ENCODE peak calls at places on chromosomes 16 and 17, in five cellular contexts. M is kidney, Z is colonic mucosa, L is neural crest cell, D is stomach. A is an unnamed sample.

GRCh38 chr17:74259667-74260524 is 14.1 kb upstream of the DNAI2 start:
- DNase-seq in Z (no peak), L (no peak), D (no peak), M (no peak), A (no peak)

GRCh38 chr17:19409509-19409908 is 1.5 kb upstream of the RNF112 start:
- DNase-seq in Z (no peak), L (no peak), M (no peak), D (no peak), A (no peak)

GRCh38 chr17:27529230-27529796 is 73.1 kb downstream of the KSR1 start:
- DNase-seq in L (no peak), M (no peak), Z (no peak), D (no peak), A (no peak)

GRCh38 chr17:74190807-74191206 is 12.7 kb upstream of the RPL38 start:
- DNase-seq in Z (no peak), D (no peak), M (peak), L (no peak), A (no peak)

GRCh38 chr17:78808106-78808635 is 26.1 kb upstream of the CYTH1 start:
- DNase-seq in D (no peak), M (no peak), L (no peak), Z (no peak), A (no peak)

GRCh38 chr17:77634710-77635109 is 323.8 kb upstream of the TNRC6C start:
- DNase-seq in D (no peak), Z (no peak), M (no peak), L (no peak), A (no peak)

GRCh38 chr17:81958633-81959342 is 2.2 kb downstream of the NOTUM start:
- DNase-seq in M (no peak), Z (no peak), D (no peak), L (no peak), A (no peak)

GRCh38 chr17:36722121-36722902 is 120.9 kb downstream of the MRM1 start:
- DNase-seq in M (peak), D (peak), Z (peak), L (peak), A (peak)

GRCh38 chr17:59427425-59427921 is 96.0 kb downstream of the YPEL2 start:
- DNase-seq in Z (no peak), D (no peak), L (no peak), M (no peak), A (no peak)

GRCh38 chr17:48615212-48615962 is at the start of gene HOXB8:
- DNase-seq in Z (no peak), L (no peak), D (no peak), M (no peak), A (no peak)

GRCh38 chr16:1532771-1533170 is 695 bp upstream of the TMEM204 start:
- DNase-seq in Z (no peak), D (no peak), L (no peak), M (peak), A (no peak)

GRCh38 chr17:3039748-3040147 is 23.7 kb downstream of the OR1D5 start:
- DNase-seq in L (no peak), M (no peak), D (no peak), Z (no peak), A (no peak)

GRCh38 chr16:79286646-79287423 is 313.7 kb downstream of the MAF start:
- DNase-seq in L (no peak), D (peak), Z (peak), M (peak), A (peak)

GRCh38 chr17:33200587-33200986 is 92.5 kb downstream of the ASIC2 start:
- DNase-seq in Z (no peak), M (no peak), D (no peak), L (no peak), A (no peak)

GRCh38 chr16:2333772-2334379 is 6.7 kb downstream of the ABCA3 start:
- DNase-seq in M (no peak), L (no peak), D (no peak), Z (no peak), A (no peak)

GRCh38 chr16:81511371-81511770 is 66.8 kb downstream of the CMIP start:
- DNase-seq in D (no peak), L (no peak), Z (no peak), M (no peak), A (no peak)

GRCh38 chr16:89210904-89211515 is 6.5 kb upstream of the ZNF778 start:
- DNase-seq in M (no peak), D (no peak), Z (no peak), L (no peak), A (no peak)

GRCh38 chr17:45792995-45793755 is 9.1 kb downstream of the CRHR1 start:
- DNase-seq in L (no peak), D (no peak), M (no peak), Z (no peak), A (no peak)

GRCh38 chr16:5557448-5557847 is 459.9 kb upstream of the EEF2KMT start:
- DNase-seq in D (no peak), L (no peak), M (no peak), Z (no peak), A (no peak)

GRCh38 chr17:16477255-16477654 is 14.7 kb downstream of the LRRC75A start:
- DNase-seq in Z (no peak), L (no peak), D (no peak), M (no peak), A (no peak)

GRCh38 chr17:50354198-50354597 is 8.3 kb downstream of the XYLT2 start:
- DNase-seq in D (peak), L (no peak), M (no peak), Z (no peak), A (no peak)

GRCh38 chr17:19460695-19461094 is 49.7 kb downstream of the RNF112 start:
- DNase-seq in L (no peak), Z (peak), D (no peak), M (peak), A (no peak)

GRCh38 chr16:12538667-12539081 is 265.0 kb downstream of the CPPED1 start:
- DNase-seq in Z (no peak), M (no peak), L (no peak), D (no peak), A (no peak)

GRCh38 chr17:45123930-45124796 is 8.2 kb downstream of the PLCD3 start:
- DNase-seq in D (peak), M (peak), L (no peak), Z (peak), A (no peak)

GRCh38 chr17:52986056-52986662 is 827.6 kb upstream of the CA10 start:
- DNase-seq in L (no peak), D (no peak), M (no peak), Z (no peak), A (no peak)

GRCh38 chr16:55656695-55657092 is 906 bp downstream of the SLC6A2 start:
- DNase-seq in L (no peak), M (no peak), Z (no peak), D (no peak), A (no peak)

GRCh38 chr17:51165680-51166197 is 472 bp upstream of the NME2 start:
- DNase-seq in D (peak), Z (no peak), M (peak), L (no peak), A (peak)

GRCh38 chr17:33469911-33470310 is 176.8 kb upstream of the ASIC2 start:
- DNase-seq in M (peak), L (no peak), D (no peak), Z (peak), A (no peak)

GRCh38 chr16:50535506-50536257 is 12.5 kb upstream of the NKD1 start:
- DNase-seq in L (no peak), Z (no peak), D (no peak), M (no peak), A (no peak)

GRCh38 chr16:73057369-73058210 is 9.7 kb upstream of the ZFHX3 start:
- DNase-seq in L (no peak), M (peak), Z (no peak), D (no peak), A (no peak)

GRCh38 chr16:55297910-55298175 is 26.2 kb upstream of the IRX6 start:
- DNase-seq in M (no peak), Z (no peak), L (no peak), D (no peak), A (no peak)

GRCh38 chr16:88306860-88307545 is 75.8 kb upstream of the ZNF469 start:
- DNase-seq in Z (no peak), M (peak), D (no peak), L (no peak), A (no peak)

GRCh38 chr17:63573634-63574033 is 23.4 kb downstream of the DCAF7 start:
- DNase-seq in M (no peak), Z (no peak), L (no peak), D (no peak), A (no peak)

DNA sequence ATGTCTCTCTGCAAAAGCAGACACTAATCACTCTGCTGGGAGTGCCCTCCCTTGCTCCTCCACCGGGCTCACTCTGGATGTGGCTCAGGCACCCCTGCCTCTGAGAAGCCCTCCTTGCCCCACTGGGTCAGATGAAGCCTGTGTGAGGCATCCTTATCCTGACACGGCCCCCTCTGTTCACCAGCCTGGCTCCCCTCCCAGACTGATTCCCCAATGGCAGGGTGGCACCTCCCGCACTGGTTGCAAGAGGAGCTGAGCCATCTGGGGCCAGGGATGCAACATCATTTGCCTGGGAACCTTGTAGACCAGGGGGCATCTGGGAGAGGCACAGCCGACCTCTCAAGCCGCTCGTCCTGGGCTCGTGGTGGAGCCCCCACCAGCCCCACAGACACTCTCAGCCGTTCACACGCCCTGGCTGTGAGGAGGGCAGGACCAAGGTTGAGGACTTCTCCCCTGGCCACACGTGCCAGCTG is 6.7 kb downstream of the SMTNL2 start:
- DNase-seq in Z (no peak), L (no peak), M (no peak), D (no peak), A (no peak)
- TF ChIP-seq CTCF in Z (no peak), L (no peak), M (no peak), D (no peak), A (no peak)

GRCh38 chr17:15133826-15134225 is 131.3 kb downstream of the PMP22 start:
- DNase-seq in M (no peak), D (no peak), L (no peak), Z (no peak), A (no peak)

GRCh38 chr17:15133143-15133542 is 132.0 kb downstream of the PMP22 start:
- DNase-seq in L (no peak), Z (no peak), M (no peak), D (no peak), A (no peak)

GRCh38 chr17:15134363-15134762 is 130.8 kb downstream of the PMP22 start:
- DNase-seq in D (no peak), Z (no peak), L (no peak), M (no peak), A (no peak)
- TF ChIP-seq CTCF in D (no peak), Z (no peak), L (no peak), M (no peak), A (no peak)

GRCh38 chr17:7561028-7561575 is 617 bp upstream of the SENP3 start:
- DNase-seq in M (peak), Z (peak), D (peak), L (peak), A (peak)
- TF ChIP-seq CTCF in M (peak), Z (peak), D (peak), L (peak), A (peak)

GRCh38 chr17:75876938-75877751 is 1.2 kb downstream of the TRIM47 start:
- DNase-seq in M (peak), Z (peak), D (peak), L (no peak), A (no peak)
- TF ChIP-seq CTCF in M (peak), Z (no peak), D (no peak), L (no peak), A (no peak)

DNA sequence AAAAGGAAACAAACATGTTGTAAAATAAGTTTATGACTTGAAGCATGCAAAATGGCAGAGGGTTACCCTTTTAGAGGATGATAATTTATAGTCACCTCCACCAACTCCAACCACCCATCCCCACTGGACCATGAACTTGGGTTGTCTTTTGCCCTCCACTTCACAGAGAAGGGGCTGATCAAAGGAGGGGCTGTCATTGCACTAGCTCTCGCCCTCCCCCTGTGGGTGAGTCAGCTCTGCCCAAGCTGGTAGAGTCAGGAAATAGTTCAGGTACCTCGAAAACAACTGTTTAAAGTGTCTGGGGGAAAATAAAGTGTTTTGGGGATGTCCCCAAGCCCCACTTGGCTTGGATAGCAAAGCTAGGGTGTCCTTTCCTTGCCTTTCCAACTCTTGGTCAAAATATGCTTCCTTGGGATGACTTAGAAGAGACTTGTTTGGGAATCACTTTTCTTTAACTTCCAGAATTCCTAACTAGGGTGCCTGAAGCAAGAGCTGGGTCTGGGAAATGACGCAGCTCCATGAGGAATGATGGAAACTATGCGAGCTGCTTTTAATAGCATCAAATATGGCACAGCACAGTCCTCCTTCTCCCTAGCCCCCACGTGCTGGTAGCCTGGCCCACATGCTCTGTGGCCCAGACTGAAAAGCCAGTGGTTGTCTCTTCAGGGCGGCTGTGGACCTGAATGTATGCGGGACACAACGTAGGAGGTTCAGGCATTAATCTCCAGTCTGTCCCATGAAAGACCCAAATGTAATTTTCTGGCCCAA is 40.7 kb downstream of the TBX4 start:
- DNase-seq in D (no peak), L (no peak), M (no peak), Z (no peak), A (no peak)
- TF ChIP-seq CTCF in D (no peak), L (no peak), M (no peak), Z (no peak), A (no peak)

GRCh38 chr17:35088647-35088910 is 25.1 kb upstream of the RFFL start:
- DNase-seq in L (no peak), M (no peak), Z (peak), D (peak), A (no peak)
- TF ChIP-seq CTCF in L (no peak), M (no peak), Z (no peak), D (no peak), A (no peak)

GRCh38 chr16:49440156-49441065 is 66.8 kb downstream of the C16orf78 start:
- DNase-seq in L (no peak), M (no peak), D (no peak), Z (no peak), A (no peak)
- TF ChIP-seq CTCF in L (no peak), M (no peak), D (no peak), Z (no peak), A (no peak)

GRCh38 chr17:39000021-39000601 is 32.9 kb upstream of the FBXO47 start:
- DNase-seq in M (no peak), D (no peak), L (no peak), Z (no peak), A (no peak)

GRCh38 chr17:38996660-38997337 is 29.6 kb upstream of the FBXO47 start:
- DNase-seq in M (no peak), D (no peak), Z (no peak), L (no peak), A (no peak)

GRCh38 chr17:39002991-39003715 is 36.0 kb upstream of the FBXO47 start:
- DNase-seq in D (peak), L (no peak), M (peak), Z (peak), A (peak)

DNA sequence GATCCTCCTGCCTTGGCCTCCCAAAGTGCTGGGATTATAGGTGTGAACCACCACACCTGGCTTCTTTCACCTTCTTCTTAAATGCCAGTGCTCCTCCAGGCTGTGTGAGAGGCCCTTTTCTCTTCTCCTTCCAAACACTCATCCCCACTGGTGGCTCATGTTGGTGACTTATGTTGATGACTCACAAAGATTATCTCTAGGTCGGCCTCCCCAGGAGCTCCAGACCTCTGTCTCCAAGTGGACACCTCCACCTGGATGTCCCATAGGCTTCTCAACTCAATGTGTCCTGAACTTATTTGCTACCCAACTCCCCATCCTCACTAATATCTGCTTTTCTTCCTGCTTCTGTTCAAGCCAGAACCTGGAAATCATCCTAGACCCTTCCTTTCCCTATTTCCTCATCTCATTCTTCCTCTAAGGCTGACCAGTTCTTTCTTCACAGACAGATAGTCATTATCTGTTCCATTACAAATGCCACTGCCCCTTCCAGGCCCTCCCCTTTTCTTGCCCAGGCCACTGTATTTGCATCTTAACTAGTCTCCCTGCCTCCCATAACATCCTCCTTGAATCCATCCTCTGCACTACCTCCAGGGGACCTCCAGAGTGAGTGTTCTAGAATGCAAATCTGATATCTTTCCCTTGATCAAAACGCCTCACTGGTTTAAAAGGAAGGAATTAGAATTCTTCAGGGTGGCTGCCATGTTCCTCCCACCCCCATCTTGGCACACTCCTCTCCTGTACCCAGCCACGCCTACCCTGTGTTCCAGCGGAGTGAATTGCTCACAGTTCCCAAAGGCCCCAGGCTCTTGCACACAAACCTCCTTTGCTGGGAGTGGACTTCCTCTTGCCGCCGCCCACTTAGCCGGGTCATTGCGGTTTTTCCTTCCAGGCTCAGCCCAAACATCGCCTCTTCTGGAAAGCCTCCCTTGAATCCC is 34.8 kb upstream of the FBXO47 start:
- DNase-seq in Z (peak), D (peak), L (no peak), M (peak), A (no peak)
- TF ChIP-seq CTCF in Z (no peak), D (no peak), L (no peak), M (no peak), A (no peak)

DNA sequence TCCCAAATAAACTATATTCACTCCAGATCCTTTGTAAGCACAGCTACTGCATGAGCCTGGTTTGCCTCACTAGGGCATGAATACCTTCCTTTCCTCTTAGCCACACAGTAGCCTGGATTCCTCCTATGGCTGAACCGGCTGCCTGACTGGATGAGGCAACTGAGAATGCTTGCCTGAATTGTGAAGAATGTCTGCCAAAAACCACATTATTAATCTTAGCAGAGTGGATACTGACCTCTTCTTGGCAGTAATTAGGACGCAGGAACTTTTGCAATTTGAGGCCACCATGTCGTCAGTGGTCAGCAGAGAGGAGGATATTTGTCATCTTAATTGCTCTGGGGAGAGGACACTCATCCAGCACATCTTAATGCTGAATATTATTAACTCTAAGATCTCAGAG is 651.8 kb upstream of the GOT2 start:
- DNase-seq in Z (no peak), L (no peak), D (no peak), M (peak), A (no peak)
- TF ChIP-seq CTCF in Z (no peak), L (no peak), D (no peak), M (no peak), A (no peak)

DNA sequence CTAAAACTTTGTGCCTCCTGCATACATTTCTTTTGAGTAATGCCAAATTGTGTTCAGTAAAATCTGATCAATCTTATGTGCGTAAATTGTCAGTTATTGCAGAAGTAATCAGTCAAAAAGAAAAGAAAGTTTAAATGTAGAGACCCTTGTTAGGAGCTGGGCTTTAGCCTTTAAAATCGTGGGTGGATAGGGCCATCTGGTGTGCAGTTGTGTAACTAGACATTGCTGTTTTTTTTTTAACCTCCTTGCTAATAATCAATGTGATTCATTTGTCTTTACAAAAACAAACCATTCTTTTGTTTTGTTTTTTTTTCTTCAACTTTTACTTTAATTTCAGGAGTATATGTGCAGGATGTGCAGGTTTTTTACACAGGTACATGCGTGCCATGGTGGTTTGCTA is 5.3 kb upstream of the WWOX start:
- DNase-seq in Z (no peak), D (no peak), M (no peak), L (no peak), A (no peak)
- TF ChIP-seq CTCF in Z (no peak), D (no peak), M (no peak), L (peak), A (no peak)

A was measured in CD4-positive, alpha-beta T cell.